ENCODE peak calls at places on chromosomes 5 and 9, in nine cellular contexts. T is sigmoid colon, H is GM23338, K is spleen, V is stomach, Z is esophagus muscularis mucosa, S is GM12891, F is HCT116, I is GM12878. G is an unnamed sample.

GRCh38 chr5:180784497-180785097 is 18.0 kb downstream of the MGAT1 start:
- DNase-seq in T (peak), H (peak), K (peak), V (peak), Z (peak), S (peak), F (peak), I (no peak), G (peak)

GRCh38 chr5:159817262-159818029 is 98.8 kb upstream of the ADRA1B start:
- DNase-seq in T (no peak), H (no peak), K (no peak), V (no peak), Z (peak), S (no peak), F (no peak), I (no peak), G (no peak)

GRCh38 chr5:173563246-173563645 is 53.2 kb downstream of the BOD1 start:
- DNase-seq in T (peak), H (no peak), K (no peak), V (no peak), Z (no peak), S (no peak), F (no peak), I (no peak), G (no peak)

GRCh38 chr9:97557606-97558095 is 56.2 kb downstream of the TMOD1 start:
- DNase-seq in T (peak), H (no peak), K (peak), V (peak), Z (no peak), S (no peak), F (no peak), I (no peak), G (no peak)

GRCh38 chr5:139468421-139468931 is 2.3 kb upstream of the SMIM33 start:
- DNase-seq in T (no peak), H (peak), K (no peak), V (no peak), Z (no peak), S (no peak), F (no peak), I (no peak), G (no peak)

GRCh38 chr9:104864675-104865104 is 63.3 kb downstream of the ABCA1 start:
- DNase-seq in T (no peak), H (no peak), K (no peak), V (no peak), Z (no peak), S (no peak), F (no peak), I (no peak), G (no peak)

GRCh38 chr5:124570285-124571035 is 176.0 kb downstream of the ZNF608 start:
- DNase-seq in T (no peak), H (no peak), K (no peak), V (no peak), Z (no peak), S (no peak), F (no peak), I (no peak), G (no peak)

GRCh38 chr9:97041898-97042297 is 3.0 kb upstream of the CTSV start:
- DNase-seq in T (no peak), H (no peak), K (no peak), V (no peak), Z (no peak), S (no peak), F (no peak), I (no peak), G (no peak)

GRCh38 chr5:107671742-107672211 is 1.0 kb upstream of the EFNA5 start:
- DNase-seq in T (no peak), H (peak), K (no peak), V (no peak), Z (no peak), S (peak), F (peak), I (no peak), G (peak)

GRCh38 chr5:17444496-17444895 is 53.5 kb upstream of the TAF11L2 start:
- DNase-seq in T (no peak), H (no peak), K (no peak), V (no peak), Z (no peak), S (no peak), F (no peak), I (no peak), G (no peak)

GRCh38 chr9:35905912-35906679 is at the start of gene HRCT1:
- DNase-seq in T (peak), H (no peak), K (peak), V (peak), Z (no peak), S (no peak), F (peak), I (no peak), G (no peak)

GRCh38 chr9:35906923-35907699 is 1.1 kb downstream of the HRCT1 start:
- DNase-seq in T (peak), H (no peak), K (no peak), V (no peak), Z (no peak), S (no peak), F (no peak), I (no peak), G (no peak)

GRCh38 chr9:35904338-35904737 is 1.7 kb upstream of the HRCT1 start:
- DNase-seq in T (no peak), H (no peak), K (no peak), V (no peak), Z (no peak), S (no peak), F (no peak), I (no peak), G (no peak)

GRCh38 chr9:35904966-35905781 is 828 bp upstream of the HRCT1 start:
- DNase-seq in T (no peak), H (no peak), K (no peak), V (no peak), Z (no peak), S (no peak), F (no peak), I (no peak), G (no peak)

GRCh38 chr9:35903049-35903448 is 3.0 kb upstream of the HRCT1 start:
- DNase-seq in T (no peak), H (peak), K (no peak), V (no peak), Z (no peak), S (no peak), F (peak), I (no peak), G (no peak)
- TF ChIP-seq POLR2AphosphoS5 in T (no peak), H (no peak), K (no peak), V (peak), Z (no peak), S (no peak), F (no peak), I (no peak), G (no peak)

GRCh38 chr9:74817281-74818181 is 70.2 kb downstream of the TRPM6 start:
- DNase-seq in T (no peak), H (no peak), K (no peak), V (no peak), Z (no peak), S (no peak), F (no peak), I (no peak), G (no peak)
- TF ChIP-seq POLR2AphosphoS5 in T (no peak), H (no peak), K (no peak), V (no peak), Z (no peak), S (no peak), F (no peak), I (no peak), G (no peak)

GRCh38 chr5:115414406-115415142 is 118.1 kb upstream of the CCDC112 start:
- DNase-seq in T (peak), H (no peak), K (no peak), V (no peak), Z (peak), S (no peak), F (no peak), I (no peak), G (no peak)
- TF ChIP-seq POLR2AphosphoS5 in T (peak), H (no peak), K (no peak), V (peak), Z (peak), S (no peak), F (no peak), I (no peak), G (no peak)

GRCh38 chr5:76273491-76273890 is 129.6 kb upstream of the IQGAP2 start:
- DNase-seq in T (no peak), H (no peak), K (no peak), V (no peak), Z (no peak), S (no peak), F (no peak), I (no peak), G (no peak)
- TF ChIP-seq POLR2AphosphoS5 in T (no peak), H (no peak), K (no peak), V (no peak), Z (peak), S (no peak), F (no peak), I (no peak), G (no peak)